ENCODE peak calls at places on chromosomes 11 and 22, in four cellular contexts. A, H, D and Z are unnamed samples.

GRCh38 chr11:92295175-92296137 is 70.8 kb downstream of the FAT3 start:
- DNase-seq in A (no peak), H (no peak), D (no peak), Z (no peak)

GRCh38 chr11:69484427-69485259 is 3.2 kb downstream of the LINC01488 start:
- DNase-seq in A (no peak), H (no peak), D (no peak), Z (no peak)

GRCh38 chr11:74010306-74010981 is 1.6 kb upstream of the UCP3 start:
- DNase-seq in A (no peak), H (no peak), D (no peak), Z (no peak)

GRCh38 chr11:1356007-1356435 is 33.7 kb upstream of the BRSK2 start:
- DNase-seq in A (no peak), H (no peak), D (no peak), Z (no peak)

GRCh38 chr11:12372111-12372510 is 5.3 kb upstream of the PARVA start:
- DNase-seq in A (no peak), H (no peak), D (no peak), Z (no peak)

GRCh38 chr11:38814670-38815069 is 2216.6 kb upstream of the RAG2 start:
- DNase-seq in A (no peak), H (no peak), D (no peak), Z (no peak)

GRCh38 chr11:88043149-88043548 is 132.1 kb downstream of the RAB38 start:
- DNase-seq in A (no peak), H (no peak), D (no peak), Z (no peak)

GRCh38 chr11:115999437-115999836 is 495.2 kb upstream of the CADM1 start:
- DNase-seq in A (no peak), H (no peak), D (no peak), Z (no peak)

GRCh38 chr11:112421854-112422253 is 161.2 kb upstream of the PLET1 start:
- DNase-seq in A (no peak), H (no peak), D (no peak), Z (no peak)

GRCh38 chr11:67300756-67301312 is 2.5 kb upstream of the SSH3 start:
- DNase-seq in A (no peak), H (no peak), D (no peak), Z (no peak)

GRCh38 chr11:112555491-112556364 is 295.1 kb upstream of the PLET1 start:
- DNase-seq in A (peak), H (no peak), D (peak), Z (peak)

DNA sequence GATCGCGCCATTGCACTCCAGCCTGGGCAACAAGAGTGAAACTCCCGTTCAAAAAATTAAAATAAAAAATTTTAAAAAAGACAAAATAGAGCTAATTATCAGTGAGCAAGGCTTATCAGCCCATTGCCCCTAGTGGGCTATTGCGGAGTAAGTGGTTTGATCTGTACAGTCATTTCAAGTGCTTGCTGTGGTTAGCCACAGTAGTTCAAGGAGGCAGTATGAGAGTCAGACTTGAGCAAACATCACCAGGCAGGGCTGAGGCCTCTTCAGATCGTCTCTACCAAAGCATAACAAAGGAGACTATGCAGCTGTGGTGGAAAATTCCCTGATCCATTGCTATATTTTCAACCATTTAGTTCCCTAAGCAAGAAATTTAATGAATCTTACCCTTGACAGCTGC is 4.3 kb upstream of the SBF2 start:
- DNase-seq in A (no peak), H (no peak), D (peak), Z (peak)
- TF ChIP-seq CTCF in A (no peak), H (no peak), D (peak), Z (peak)

GRCh38 chr11:47233989-47234668 is 14.5 kb downstream of the ACP2 start:
- DNase-seq in A (no peak), H (no peak), D (peak), Z (no peak)
- TF ChIP-seq CTCF in A (peak), H (no peak), D (peak), Z (peak)

DNA sequence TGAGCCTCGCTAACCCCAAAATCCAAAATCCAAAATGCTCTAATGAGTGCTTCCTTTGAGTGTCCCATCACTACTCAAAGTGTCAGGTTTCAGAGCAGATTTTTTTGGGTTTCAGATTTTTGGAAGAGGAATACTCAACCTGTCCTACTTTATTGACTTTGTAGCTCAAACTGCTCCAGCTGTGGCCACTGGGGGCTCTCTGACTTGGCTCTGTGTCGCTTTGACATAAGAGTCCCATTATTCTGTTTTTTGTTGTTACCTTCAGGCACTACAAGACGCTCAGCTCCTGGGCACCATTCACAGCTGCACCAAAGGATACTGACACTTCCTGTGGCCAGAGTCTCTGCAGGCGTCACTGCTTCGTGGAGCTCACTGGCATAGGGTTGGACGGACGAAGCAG is 41.1 kb downstream of the PHF21B start:
- DNase-seq in A (no peak), H (no peak), D (no peak), Z (no peak)
- TF ChIP-seq CTCF in A (no peak), H (no peak), D (peak), Z (no peak)

DNA sequence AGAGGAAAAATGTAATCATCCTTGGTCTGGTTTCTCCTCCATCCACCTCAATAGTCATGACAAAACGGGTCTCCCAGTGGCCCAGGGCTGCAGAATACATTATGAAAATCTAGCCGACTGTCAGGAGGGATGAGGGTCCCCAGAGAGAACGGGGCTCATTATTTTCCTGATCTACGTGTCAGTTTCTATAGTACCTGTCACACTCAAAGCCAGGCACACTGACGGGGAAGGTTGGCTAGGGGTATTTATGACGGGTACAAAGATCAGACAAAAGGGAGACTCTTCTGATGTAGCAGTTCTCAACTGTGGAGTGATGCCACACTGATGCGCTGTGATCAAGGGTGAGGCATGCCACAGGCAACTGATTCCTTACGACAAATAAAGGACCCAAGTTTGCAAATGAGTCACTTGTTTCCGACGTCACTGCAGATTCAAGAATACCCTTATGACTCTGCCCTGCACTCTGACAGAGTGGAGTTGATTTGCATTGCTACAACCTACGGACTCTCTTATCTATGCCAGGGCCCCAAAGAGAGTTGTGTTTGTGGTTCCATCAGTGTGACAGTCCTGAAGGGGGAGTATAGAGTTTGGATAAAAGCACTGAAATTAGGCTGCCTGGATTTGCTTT is 188.2 kb upstream of the TBCEL start:
- DNase-seq in A (no peak), H (no peak), D (no peak), Z (peak)
- TF ChIP-seq CTCF in A (no peak), H (no peak), D (no peak), Z (no peak)

DNA sequence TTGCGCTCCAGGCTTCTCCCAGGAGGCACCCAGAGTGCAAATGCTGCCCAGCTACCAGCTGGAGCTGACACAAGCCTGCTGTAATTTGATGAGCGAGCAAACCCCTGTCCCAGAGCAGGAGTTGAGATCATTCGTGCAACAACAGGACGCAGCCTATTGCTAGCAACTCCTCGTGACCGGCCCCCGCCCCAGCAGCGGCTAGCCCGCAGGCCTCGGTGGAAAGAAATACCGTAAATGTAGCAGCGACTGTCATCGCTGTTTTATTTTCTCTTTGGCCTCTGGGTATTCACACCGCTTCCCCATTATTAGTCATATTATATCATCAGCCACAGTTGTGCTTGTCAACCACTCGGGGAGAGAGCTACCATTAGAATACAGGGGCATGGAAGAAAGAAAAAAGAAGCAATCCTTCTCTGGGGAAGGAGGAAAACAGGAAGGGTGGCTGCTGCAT is 59.2 kb upstream of the ATXN10 start:
- DNase-seq in A (no peak), H (peak), D (peak), Z (no peak)
- TF ChIP-seq CTCF in A (no peak), H (no peak), D (no peak), Z (no peak)

DNA sequence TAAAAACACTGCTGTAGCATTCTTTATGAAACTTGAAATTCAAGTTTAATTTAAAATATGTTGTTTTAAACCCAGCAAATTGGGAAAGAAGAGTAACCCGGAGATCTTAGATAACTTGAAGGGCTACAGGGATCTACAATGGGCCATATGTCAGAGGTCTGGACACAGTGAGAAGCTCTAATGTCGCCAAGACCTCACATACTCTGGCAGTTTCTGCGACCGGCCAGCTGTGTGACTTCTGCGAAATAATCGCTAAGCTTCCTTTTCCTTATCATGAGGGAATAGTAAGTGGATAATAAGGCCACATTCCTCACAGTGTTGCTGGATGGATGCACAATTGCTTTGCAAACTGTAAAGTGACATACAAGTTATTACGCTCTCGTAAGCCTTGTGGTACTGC is 192.3 kb upstream of the NARS2 start:
- DNase-seq in A (no peak), H (no peak), D (no peak), Z (no peak)
- TF ChIP-seq CTCF in A (no peak), H (no peak), D (no peak), Z (no peak)

GRCh38 chr22:44279059-44279340 is 33.8 kb downstream of the SHISAL1 start:
- DNase-seq in A (no peak), H (no peak), D (no peak), Z (no peak)
- TF ChIP-seq CTCF in A (no peak), H (no peak), D (no peak), Z (no peak)

DNA sequence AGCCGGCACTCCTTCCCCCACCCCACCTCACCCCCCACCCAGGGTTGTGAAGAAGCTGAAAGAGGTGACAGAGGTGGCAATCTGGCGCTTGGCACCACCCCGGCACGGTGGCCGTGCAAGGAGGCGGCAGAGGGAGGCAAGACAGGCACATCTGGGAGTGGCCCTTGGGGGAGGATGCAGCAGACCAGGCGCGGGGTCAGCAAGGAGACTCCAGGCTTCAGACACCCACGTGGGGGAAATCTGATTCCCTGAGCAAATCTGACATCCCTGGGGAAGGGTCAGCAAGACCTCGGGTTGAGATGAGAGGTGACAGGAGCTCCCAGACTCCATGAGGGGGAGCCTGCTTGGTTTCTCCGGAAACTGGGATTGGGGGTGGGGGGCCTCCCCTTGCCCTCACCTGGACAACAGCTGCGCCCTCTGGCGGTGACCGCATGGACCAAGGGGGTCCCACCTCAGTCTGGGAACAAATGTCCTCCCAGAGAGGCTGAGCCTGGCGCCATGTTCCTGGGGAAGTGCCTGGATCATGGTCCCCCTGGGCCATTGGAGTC is 4.0 kb upstream of the RCOR2 start:
- DNase-seq in A (peak), H (no peak), D (no peak), Z (peak)
- TF ChIP-seq CTCF in A (peak), H (peak), D (peak), Z (peak)

GRCh38 chr11:106917973-106918372 is 100.3 kb downstream of the GUCY1A2 start:
- DNase-seq in A (no peak), H (no peak), D (no peak), Z (peak)
- TF ChIP-seq CTCF in A (no peak), H (no peak), D (peak), Z (peak)